ENCODE peak calls at places on chromosomes 3 and 15, in seven cellular contexts. One of them, this sample, is unnamed.

GRCh38 chr3:66037330-66037985 is 1.3 kb downstream of the MAGI1 start:
- DNase-seq in coronary artery: peak; percentile 77
- DNase-seq in hippocampal formation: peak; percentile 20
- DNase-seq in stimulated activated CD4-positive, alpha-beta T cell treated with anti-CD3 and anti-CD28 coated beads, Interleukin-1b, Interleukin-23, amount 100 ng/mL, for 24 hours: no peak
- DNase-seq in activated T-cell treated with anti-CD3 and anti-CD28 coated beads, Interleukin-2, amount 50 U/mL, for 72 hours: peak; percentile 9
- DNase-seq in T-cell: no peak
- DNase-seq in activated naive CD8-positive, alpha-beta T cell treated with anti-CD3 and anti-CD28 coated beads for 36 hours: no peak
- DNase-seq in this sample: peak; percentile 40

GRCh38 chr3:124920718-124921117 is 13.8 kb downstream of the MUC13 start:
- DNase-seq in coronary artery: no peak
- DNase-seq in hippocampal formation: peak; percentile 26
- DNase-seq in stimulated activated CD4-positive, alpha-beta T cell treated with anti-CD3 and anti-CD28 coated beads, Interleukin-1b, Interleukin-23, amount 100 ng/mL, for 24 hours: no peak
- DNase-seq in activated T-cell treated with anti-CD3 and anti-CD28 coated beads, Interleukin-2, amount 50 U/mL, for 72 hours: no peak
- DNase-seq in T-cell: no peak
- DNase-seq in activated naive CD8-positive, alpha-beta T cell treated with anti-CD3 and anti-CD28 coated beads for 36 hours: no peak
- DNase-seq in this sample: no peak

GRCh38 chr15:40092416-40093223 is 16.1 kb downstream of the BMF start:
- DNase-seq in coronary artery: peak; percentile 75
- DNase-seq in hippocampal formation: no peak
- DNase-seq in stimulated activated CD4-positive, alpha-beta T cell treated with anti-CD3 and anti-CD28 coated beads, Interleukin-1b, Interleukin-23, amount 100 ng/mL, for 24 hours: no peak
- DNase-seq in activated T-cell treated with anti-CD3 and anti-CD28 coated beads, Interleukin-2, amount 50 U/mL, for 72 hours: no peak
- DNase-seq in T-cell: no peak
- DNase-seq in activated naive CD8-positive, alpha-beta T cell treated with anti-CD3 and anti-CD28 coated beads for 36 hours: no peak
- DNase-seq in this sample: no peak

GRCh38 chr15:40155270-40155910 is 5.5 kb upstream of the BUB1B start:
- DNase-seq in coronary artery: no peak
- DNase-seq in hippocampal formation: no peak
- DNase-seq in stimulated activated CD4-positive, alpha-beta T cell treated with anti-CD3 and anti-CD28 coated beads, Interleukin-1b, Interleukin-23, amount 100 ng/mL, for 24 hours: no peak
- DNase-seq in activated T-cell treated with anti-CD3 and anti-CD28 coated beads, Interleukin-2, amount 50 U/mL, for 72 hours: no peak
- DNase-seq in T-cell: no peak
- DNase-seq in activated naive CD8-positive, alpha-beta T cell treated with anti-CD3 and anti-CD28 coated beads for 36 hours: no peak
- DNase-seq in this sample: no peak

GRCh38 chr3:194134231-194134756 is 1.7 kb upstream of the HES1 start:
- DNase-seq in coronary artery: no peak
- DNase-seq in hippocampal formation: peak; percentile 68
- DNase-seq in stimulated activated CD4-positive, alpha-beta T cell treated with anti-CD3 and anti-CD28 coated beads, Interleukin-1b, Interleukin-23, amount 100 ng/mL, for 24 hours: no peak
- DNase-seq in activated T-cell treated with anti-CD3 and anti-CD28 coated beads, Interleukin-2, amount 50 U/mL, for 72 hours: peak; percentile 58
- DNase-seq in T-cell: peak; percentile 22
- DNase-seq in activated naive CD8-positive, alpha-beta T cell treated with anti-CD3 and anti-CD28 coated beads for 36 hours: peak; percentile 56
- DNase-seq in this sample: peak; percentile 75

GRCh38 chr3:45783667-45784066 is 12.7 kb downstream of the SLC6A20 start:
- DNase-seq in coronary artery: peak; percentile 36
- DNase-seq in hippocampal formation: no peak
- DNase-seq in stimulated activated CD4-positive, alpha-beta T cell treated with anti-CD3 and anti-CD28 coated beads, Interleukin-1b, Interleukin-23, amount 100 ng/mL, for 24 hours: no peak
- DNase-seq in activated T-cell treated with anti-CD3 and anti-CD28 coated beads, Interleukin-2, amount 50 U/mL, for 72 hours: no peak
- DNase-seq in T-cell: no peak
- DNase-seq in activated naive CD8-positive, alpha-beta T cell treated with anti-CD3 and anti-CD28 coated beads for 36 hours: no peak
- DNase-seq in this sample: no peak

GRCh38 chr3:177484206-177484605 is 286.9 kb upstream of the TBL1XR1 start:
- DNase-seq in coronary artery: no peak
- DNase-seq in hippocampal formation: no peak
- DNase-seq in stimulated activated CD4-positive, alpha-beta T cell treated with anti-CD3 and anti-CD28 coated beads, Interleukin-1b, Interleukin-23, amount 100 ng/mL, for 24 hours: no peak
- DNase-seq in activated T-cell treated with anti-CD3 and anti-CD28 coated beads, Interleukin-2, amount 50 U/mL, for 72 hours: no peak
- DNase-seq in T-cell: no peak
- DNase-seq in activated naive CD8-positive, alpha-beta T cell treated with anti-CD3 and anti-CD28 coated beads for 36 hours: no peak
- DNase-seq in this sample: no peak

GRCh38 chr3:194505791-194506415 is 19.1 kb upstream of the ATP13A3 start:
- DNase-seq in coronary artery: no peak
- DNase-seq in hippocampal formation: no peak
- DNase-seq in stimulated activated CD4-positive, alpha-beta T cell treated with anti-CD3 and anti-CD28 coated beads, Interleukin-1b, Interleukin-23, amount 100 ng/mL, for 24 hours: no peak
- DNase-seq in activated T-cell treated with anti-CD3 and anti-CD28 coated beads, Interleukin-2, amount 50 U/mL, for 72 hours: no peak
- DNase-seq in T-cell: no peak
- DNase-seq in activated naive CD8-positive, alpha-beta T cell treated with anti-CD3 and anti-CD28 coated beads for 36 hours: no peak
- DNase-seq in this sample: no peak

GRCh38 chr15:90883971-90884718 is at the start of gene FES:
- DNase-seq in coronary artery: no peak
- DNase-seq in hippocampal formation: peak; percentile 25
- DNase-seq in stimulated activated CD4-positive, alpha-beta T cell treated with anti-CD3 and anti-CD28 coated beads, Interleukin-1b, Interleukin-23, amount 100 ng/mL, for 24 hours: no peak
- DNase-seq in activated T-cell treated with anti-CD3 and anti-CD28 coated beads, Interleukin-2, amount 50 U/mL, for 72 hours: peak; percentile 54
- DNase-seq in T-cell: no peak
- DNase-seq in activated naive CD8-positive, alpha-beta T cell treated with anti-CD3 and anti-CD28 coated beads for 36 hours: no peak
- DNase-seq in this sample: peak; percentile 69

GRCh38 chr3:140854961-140855360 is 86.7 kb upstream of the SLC25A36 start:
- DNase-seq in coronary artery: no peak
- DNase-seq in hippocampal formation: no peak
- DNase-seq in stimulated activated CD4-positive, alpha-beta T cell treated with anti-CD3 and anti-CD28 coated beads, Interleukin-1b, Interleukin-23, amount 100 ng/mL, for 24 hours: no peak
- DNase-seq in activated T-cell treated with anti-CD3 and anti-CD28 coated beads, Interleukin-2, amount 50 U/mL, for 72 hours: no peak
- DNase-seq in T-cell: no peak
- DNase-seq in activated naive CD8-positive, alpha-beta T cell treated with anti-CD3 and anti-CD28 coated beads for 36 hours: no peak
- DNase-seq in this sample: no peak

GRCh38 chr15:61530769-61531168 is 301.7 kb upstream of the RORA start:
- DNase-seq in coronary artery: no peak
- DNase-seq in hippocampal formation: no peak
- DNase-seq in stimulated activated CD4-positive, alpha-beta T cell treated with anti-CD3 and anti-CD28 coated beads, Interleukin-1b, Interleukin-23, amount 100 ng/mL, for 24 hours: no peak
- DNase-seq in activated T-cell treated with anti-CD3 and anti-CD28 coated beads, Interleukin-2, amount 50 U/mL, for 72 hours: no peak
- DNase-seq in T-cell: no peak
- DNase-seq in activated naive CD8-positive, alpha-beta T cell treated with anti-CD3 and anti-CD28 coated beads for 36 hours: no peak
- DNase-seq in this sample: no peak

GRCh38 chr3:163315786-163316185 is 1762.5 kb downstream of the SI start:
- DNase-seq in coronary artery: no peak
- DNase-seq in hippocampal formation: no peak
- DNase-seq in stimulated activated CD4-positive, alpha-beta T cell treated with anti-CD3 and anti-CD28 coated beads, Interleukin-1b, Interleukin-23, amount 100 ng/mL, for 24 hours: no peak
- DNase-seq in activated T-cell treated with anti-CD3 and anti-CD28 coated beads, Interleukin-2, amount 50 U/mL, for 72 hours: no peak
- DNase-seq in T-cell: no peak
- DNase-seq in activated naive CD8-positive, alpha-beta T cell treated with anti-CD3 and anti-CD28 coated beads for 36 hours: no peak
- DNase-seq in this sample: no peak

GRCh38 chr3:142971431-142971830 is 8.0 kb upstream of the PAQR9 start:
- DNase-seq in coronary artery: no peak
- DNase-seq in hippocampal formation: no peak
- DNase-seq in stimulated activated CD4-positive, alpha-beta T cell treated with anti-CD3 and anti-CD28 coated beads, Interleukin-1b, Interleukin-23, amount 100 ng/mL, for 24 hours: no peak
- DNase-seq in activated T-cell treated with anti-CD3 and anti-CD28 coated beads, Interleukin-2, amount 50 U/mL, for 72 hours: no peak
- DNase-seq in T-cell: no peak
- DNase-seq in activated naive CD8-positive, alpha-beta T cell treated with anti-CD3 and anti-CD28 coated beads for 36 hours: no peak
- DNase-seq in this sample: no peak

GRCh38 chr3:133932009-133932408 is 36.3 kb upstream of the RAB6B start:
- DNase-seq in coronary artery: no peak
- DNase-seq in hippocampal formation: no peak
- DNase-seq in stimulated activated CD4-positive, alpha-beta T cell treated with anti-CD3 and anti-CD28 coated beads, Interleukin-1b, Interleukin-23, amount 100 ng/mL, for 24 hours: no peak
- DNase-seq in activated T-cell treated with anti-CD3 and anti-CD28 coated beads, Interleukin-2, amount 50 U/mL, for 72 hours: no peak
- DNase-seq in T-cell: no peak
- DNase-seq in activated naive CD8-positive, alpha-beta T cell treated with anti-CD3 and anti-CD28 coated beads for 36 hours: no peak
- DNase-seq in this sample: no peak

GRCh38 chr15:47784820-47785219 is 67.5 kb downstream of the SEMA6D start:
- DNase-seq in coronary artery: no peak
- DNase-seq in hippocampal formation: no peak
- DNase-seq in stimulated activated CD4-positive, alpha-beta T cell treated with anti-CD3 and anti-CD28 coated beads, Interleukin-1b, Interleukin-23, amount 100 ng/mL, for 24 hours: no peak
- DNase-seq in activated T-cell treated with anti-CD3 and anti-CD28 coated beads, Interleukin-2, amount 50 U/mL, for 72 hours: no peak
- DNase-seq in T-cell: no peak
- DNase-seq in activated naive CD8-positive, alpha-beta T cell treated with anti-CD3 and anti-CD28 coated beads for 36 hours: no peak
- DNase-seq in this sample: no peak

GRCh38 chr3:54374214-54374855 is 252.0 kb downstream of the CACNA2D3 start:
- DNase-seq in coronary artery: no peak
- DNase-seq in hippocampal formation: no peak
- DNase-seq in stimulated activated CD4-positive, alpha-beta T cell treated with anti-CD3 and anti-CD28 coated beads, Interleukin-1b, Interleukin-23, amount 100 ng/mL, for 24 hours: no peak
- DNase-seq in activated T-cell treated with anti-CD3 and anti-CD28 coated beads, Interleukin-2, amount 50 U/mL, for 72 hours: peak; percentile 11
- DNase-seq in T-cell: no peak
- DNase-seq in activated naive CD8-positive, alpha-beta T cell treated with anti-CD3 and anti-CD28 coated beads for 36 hours: peak; percentile 0
- DNase-seq in this sample: peak; percentile 14

GRCh38 chr15:83764201-83764839 is 110.4 kb downstream of the ADAMTSL3 start:
- DNase-seq in coronary artery: no peak
- DNase-seq in hippocampal formation: peak; percentile 19
- DNase-seq in stimulated activated CD4-positive, alpha-beta T cell treated with anti-CD3 and anti-CD28 coated beads, Interleukin-1b, Interleukin-23, amount 100 ng/mL, for 24 hours: no peak
- DNase-seq in activated T-cell treated with anti-CD3 and anti-CD28 coated beads, Interleukin-2, amount 50 U/mL, for 72 hours: no peak
- DNase-seq in T-cell: no peak
- DNase-seq in activated naive CD8-positive, alpha-beta T cell treated with anti-CD3 and anti-CD28 coated beads for 36 hours: no peak
- DNase-seq in this sample: no peak

GRCh38 chr15:31340047-31340446 is 13.4 kb downstream of the KLF13 start:
- DNase-seq in coronary artery: no peak
- DNase-seq in hippocampal formation: no peak
- DNase-seq in stimulated activated CD4-positive, alpha-beta T cell treated with anti-CD3 and anti-CD28 coated beads, Interleukin-1b, Interleukin-23, amount 100 ng/mL, for 24 hours: no peak
- DNase-seq in activated T-cell treated with anti-CD3 and anti-CD28 coated beads, Interleukin-2, amount 50 U/mL, for 72 hours: no peak
- DNase-seq in T-cell: no peak
- DNase-seq in activated naive CD8-positive, alpha-beta T cell treated with anti-CD3 and anti-CD28 coated beads for 36 hours: no peak
- DNase-seq in this sample: no peak

GRCh38 chr15:70494861-70495571 is 268.3 kb downstream of the UACA start:
- DNase-seq in coronary artery: no peak
- DNase-seq in hippocampal formation: no peak
- DNase-seq in stimulated activated CD4-positive, alpha-beta T cell treated with anti-CD3 and anti-CD28 coated beads, Interleukin-1b, Interleukin-23, amount 100 ng/mL, for 24 hours: no peak
- DNase-seq in activated T-cell treated with anti-CD3 and anti-CD28 coated beads, Interleukin-2, amount 50 U/mL, for 72 hours: no peak
- DNase-seq in T-cell: no peak
- DNase-seq in activated naive CD8-positive, alpha-beta T cell treated with anti-CD3 and anti-CD28 coated beads for 36 hours: peak; percentile 56
- DNase-seq in this sample: peak; percentile 39

GRCh38 chr3:187640823-187641135 is 29.4 kb downstream of the SST start:
- DNase-seq in coronary artery: no peak
- DNase-seq in hippocampal formation: no peak
- DNase-seq in stimulated activated CD4-positive, alpha-beta T cell treated with anti-CD3 and anti-CD28 coated beads, Interleukin-1b, Interleukin-23, amount 100 ng/mL, for 24 hours: no peak
- DNase-seq in activated T-cell treated with anti-CD3 and anti-CD28 coated beads, Interleukin-2, amount 50 U/mL, for 72 hours: no peak
- DNase-seq in T-cell: no peak
- DNase-seq in activated naive CD8-positive, alpha-beta T cell treated with anti-CD3 and anti-CD28 coated beads for 36 hours: no peak
- DNase-seq in this sample: no peak

GRCh38 chr3:16604433-16604832 is 790 bp downstream of the DAZL start:
- DNase-seq in coronary artery: no peak
- DNase-seq in hippocampal formation: no peak
- DNase-seq in stimulated activated CD4-positive, alpha-beta T cell treated with anti-CD3 and anti-CD28 coated beads, Interleukin-1b, Interleukin-23, amount 100 ng/mL, for 24 hours: no peak
- DNase-seq in activated T-cell treated with anti-CD3 and anti-CD28 coated beads, Interleukin-2, amount 50 U/mL, for 72 hours: no peak
- DNase-seq in T-cell: no peak
- DNase-seq in activated naive CD8-positive, alpha-beta T cell treated with anti-CD3 and anti-CD28 coated beads for 36 hours: no peak
- DNase-seq in this sample: no peak

GRCh38 chr3:66029014-66029413 is 9.7 kb downstream of the MAGI1 start:
- DNase-seq in coronary artery: no peak
- DNase-seq in hippocampal formation: no peak
- DNase-seq in stimulated activated CD4-positive, alpha-beta T cell treated with anti-CD3 and anti-CD28 coated beads, Interleukin-1b, Interleukin-23, amount 100 ng/mL, for 24 hours: no peak
- DNase-seq in activated T-cell treated with anti-CD3 and anti-CD28 coated beads, Interleukin-2, amount 50 U/mL, for 72 hours: no peak
- DNase-seq in T-cell: no peak
- DNase-seq in activated naive CD8-positive, alpha-beta T cell treated with anti-CD3 and anti-CD28 coated beads for 36 hours: no peak
- DNase-seq in this sample: no peak

GRCh38 chr15:51536965-51537574 is 85.5 kb downstream of the DMXL2 start:
- DNase-seq in coronary artery: no peak
- DNase-seq in hippocampal formation: no peak
- DNase-seq in stimulated activated CD4-positive, alpha-beta T cell treated with anti-CD3 and anti-CD28 coated beads, Interleukin-1b, Interleukin-23, amount 100 ng/mL, for 24 hours: no peak
- DNase-seq in activated T-cell treated with anti-CD3 and anti-CD28 coated beads, Interleukin-2, amount 50 U/mL, for 72 hours: no peak
- DNase-seq in T-cell: no peak
- DNase-seq in activated naive CD8-positive, alpha-beta T cell treated with anti-CD3 and anti-CD28 coated beads for 36 hours: no peak
- DNase-seq in this sample: peak; percentile 19

GRCh38 chr15:36313021-36313420 is 266.4 kb upstream of the CDIN1 start:
- DNase-seq in coronary artery: no peak
- DNase-seq in hippocampal formation: no peak
- DNase-seq in stimulated activated CD4-positive, alpha-beta T cell treated with anti-CD3 and anti-CD28 coated beads, Interleukin-1b, Interleukin-23, amount 100 ng/mL, for 24 hours: no peak
- DNase-seq in activated T-cell treated with anti-CD3 and anti-CD28 coated beads, Interleukin-2, amount 50 U/mL, for 72 hours: no peak
- DNase-seq in T-cell: no peak
- DNase-seq in activated naive CD8-positive, alpha-beta T cell treated with anti-CD3 and anti-CD28 coated beads for 36 hours: no peak
- DNase-seq in this sample: no peak

GRCh38 chr3:11774296-11774877 is 72.3 kb downstream of the TAMM41 start:
- DNase-seq in coronary artery: no peak
- DNase-seq in hippocampal formation: peak; percentile 4
- DNase-seq in stimulated activated CD4-positive, alpha-beta T cell treated with anti-CD3 and anti-CD28 coated beads, Interleukin-1b, Interleukin-23, amount 100 ng/mL, for 24 hours: no peak
- DNase-seq in activated T-cell treated with anti-CD3 and anti-CD28 coated beads, Interleukin-2, amount 50 U/mL, for 72 hours: no peak
- DNase-seq in T-cell: no peak
- DNase-seq in activated naive CD8-positive, alpha-beta T cell treated with anti-CD3 and anti-CD28 coated beads for 36 hours: no peak
- DNase-seq in this sample: no peak

GRCh38 chr15:97978408-97979130 is 18.1 kb downstream of the ARRDC4 start:
- DNase-seq in coronary artery: no peak
- DNase-seq in hippocampal formation: no peak
- DNase-seq in stimulated activated CD4-positive, alpha-beta T cell treated with anti-CD3 and anti-CD28 coated beads, Interleukin-1b, Interleukin-23, amount 100 ng/mL, for 24 hours: no peak
- DNase-seq in activated T-cell treated with anti-CD3 and anti-CD28 coated beads, Interleukin-2, amount 50 U/mL, for 72 hours: no peak
- DNase-seq in T-cell: no peak
- DNase-seq in activated naive CD8-positive, alpha-beta T cell treated with anti-CD3 and anti-CD28 coated beads for 36 hours: no peak
- DNase-seq in this sample: no peak

GRCh38 chr15:66831801-66832390 is 129.9 kb downstream of the SMAD6 start:
- DNase-seq in coronary artery: no peak
- DNase-seq in hippocampal formation: no peak
- DNase-seq in stimulated activated CD4-positive, alpha-beta T cell treated with anti-CD3 and anti-CD28 coated beads, Interleukin-1b, Interleukin-23, amount 100 ng/mL, for 24 hours: no peak
- DNase-seq in activated T-cell treated with anti-CD3 and anti-CD28 coated beads, Interleukin-2, amount 50 U/mL, for 72 hours: no peak
- DNase-seq in T-cell: no peak
- DNase-seq in activated naive CD8-positive, alpha-beta T cell treated with anti-CD3 and anti-CD28 coated beads for 36 hours: no peak
- DNase-seq in this sample: no peak

GRCh38 chr3:1326546-1326945 is 233.7 kb downstream of the CNTN6 start:
- DNase-seq in coronary artery: no peak
- DNase-seq in hippocampal formation: no peak
- DNase-seq in stimulated activated CD4-positive, alpha-beta T cell treated with anti-CD3 and anti-CD28 coated beads, Interleukin-1b, Interleukin-23, amount 100 ng/mL, for 24 hours: no peak
- DNase-seq in activated T-cell treated with anti-CD3 and anti-CD28 coated beads, Interleukin-2, amount 50 U/mL, for 72 hours: no peak
- DNase-seq in T-cell: no peak
- DNase-seq in activated naive CD8-positive, alpha-beta T cell treated with anti-CD3 and anti-CD28 coated beads for 36 hours: no peak
- DNase-seq in this sample: no peak

GRCh38 chr3:183253961-183254815 is 1.1 kb downstream of the B3GNT5 start:
- DNase-seq in coronary artery: no peak
- DNase-seq in hippocampal formation: no peak
- DNase-seq in stimulated activated CD4-positive, alpha-beta T cell treated with anti-CD3 and anti-CD28 coated beads, Interleukin-1b, Interleukin-23, amount 100 ng/mL, for 24 hours: no peak
- DNase-seq in activated T-cell treated with anti-CD3 and anti-CD28 coated beads, Interleukin-2, amount 50 U/mL, for 72 hours: peak; percentile 59
- DNase-seq in T-cell: peak; percentile 12
- DNase-seq in activated naive CD8-positive, alpha-beta T cell treated with anti-CD3 and anti-CD28 coated beads for 36 hours: peak; percentile 34
- DNase-seq in this sample: peak; percentile 62

GRCh38 chr3:15501126-15501525 is 20.4 kb downstream of the COLQ start:
- DNase-seq in coronary artery: no peak
- DNase-seq in hippocampal formation: no peak
- DNase-seq in stimulated activated CD4-positive, alpha-beta T cell treated with anti-CD3 and anti-CD28 coated beads, Interleukin-1b, Interleukin-23, amount 100 ng/mL, for 24 hours: no peak
- DNase-seq in activated T-cell treated with anti-CD3 and anti-CD28 coated beads, Interleukin-2, amount 50 U/mL, for 72 hours: no peak
- DNase-seq in T-cell: no peak
- DNase-seq in activated naive CD8-positive, alpha-beta T cell treated with anti-CD3 and anti-CD28 coated beads for 36 hours: no peak
- DNase-seq in this sample: no peak